ENCODE peak calls at places on chromosomes 11 and 22, in nine cellular contexts. C is pancreas; O is AML-193; V is stimulated activated naive B cell treated with anti-CD40 and anti-IgM and Interleukin-4, amounts not matched to agents 10 μg/mL and 1 μg/mL and 100 μg/mL, for 72 hours; U is central memory CD8-positive, alpha-beta T cell; E is HFF-Myc; M is stimulated activated naive CD4-positive, alpha-beta T cell; T is CD8-positive, alpha-beta T cell; Z is NCI-H510A treated with DMSO at 0.1 percent for 48 hours. N is an unnamed sample.

GRCh38 chr11:2121227-2122130 is 17.7 kb downstream of the IGF2 start:
- DNase-seq in C (no peak), E (no peak), M (no peak), U (no peak), Z (no peak), O (no peak), T (no peak), V (no peak), N (no peak)

GRCh38 chr11:47987781-47988180 is 7.4 kb downstream of the PTPRJ start:
- DNase-seq in U (no peak), C (no peak), V (no peak), E (no peak), M (no peak), O (no peak), Z (no peak), T (no peak), N (no peak)

GRCh38 chr22:30265851-30266444 is 703 bp downstream of the OSM start:
- DNase-seq in O (peak; percentile 57), C (peak; percentile 65), T (peak; percentile 93), M (peak; percentile 73), Z (no peak), V (peak; percentile 80), U (peak; percentile 73), E (no peak), N (peak; percentile 87)

GRCh38 chr11:2525166-2525861 is 80.5 kb downstream of the KCNQ1 start:
- DNase-seq in Z (no peak), E (no peak), U (no peak), V (no peak), O (no peak), T (no peak), M (no peak), C (peak; percentile 14), N (no peak)

GRCh38 chr22:20299736-20300136 is 20.1 kb downstream of the DGCR6L start:
- DNase-seq in O (no peak), T (no peak), C (peak; percentile 58), M (no peak), U (peak; percentile 35), Z (no peak), V (no peak), E (no peak), N (no peak)

GRCh38 chr11:74505911-74506310 is 12.4 kb upstream of the LIPT2 start:
- DNase-seq in O (no peak), Z (no peak), U (no peak), E (no peak), M (no peak), C (no peak), V (no peak), T (no peak), N (no peak)

GRCh38 chr11:35126879-35127576 is 11.9 kb upstream of the CD44 start:
- DNase-seq in V (no peak), C (no peak), M (no peak), Z (no peak), T (no peak), O (no peak), E (no peak), U (no peak), N (no peak)

GRCh38 chr22:38796262-38796957 is 2.5 kb upstream of the DNAL4 start:
- DNase-seq in T (no peak), M (no peak), Z (no peak), C (no peak), V (no peak), E (no peak), U (no peak), O (no peak), N (no peak)